ENCODE peak calls at places on chromosomes 2 and 18, in nine cellular contexts. A, T, J, P, F, V, Q, H and G are unnamed samples.
A peak's percentile ranks its signal among the peaks of the same experiment; 100 is the strongest.

GRCh38 chr2:31413876-31414550 is 529 bp downstream of the XDH start:
- DNase-seq in A (no peak), T (no peak), J (no peak), P (no peak), F (no peak), V (no peak), Q (no peak), H (peak; percentile 36), G (no peak)

GRCh38 chr2:45728458-45728942 is 77.0 kb downstream of the PRKCE start:
- DNase-seq in A (no peak), T (no peak), J (no peak), P (no peak), F (no peak), V (no peak), Q (no peak), H (no peak), G (no peak)

GRCh38 chr2:218984239-218985020 is 554 bp downstream of the FEV start:
- DNase-seq in A (no peak), T (no peak), J (no peak), P (no peak), F (peak; percentile 51), V (no peak), Q (peak; percentile 78), H (no peak), G (no peak)

GRCh38 chr2:46923011-46923669 is 7.5 kb upstream of the MCFD2 start:
- DNase-seq in A (no peak), T (no peak), J (peak; percentile 37), P (no peak), F (no peak), V (no peak), Q (no peak), H (peak; percentile 53), G (no peak)

GRCh38 chr2:136344339-136344738 is 226.4 kb upstream of the CXCR4 start:
- DNase-seq in A (no peak), T (no peak), J (no peak), P (no peak), F (no peak), V (no peak), Q (no peak), H (no peak), G (no peak)

GRCh38 chr2:72439892-72440291 is 292.2 kb upstream of the CYP26B1 start:
- DNase-seq in A (no peak), T (no peak), J (no peak), P (no peak), F (no peak), V (no peak), Q (no peak), H (no peak), G (no peak)

GRCh38 chr2:62306751-62307468 is 111.0 kb downstream of the B3GNT2 start:
- DNase-seq in A (no peak), T (peak; percentile 37), J (no peak), P (peak; percentile 48), F (no peak), V (no peak), Q (no peak), H (no peak), G (no peak)

GRCh38 chr2:162037028-162037795 is 36.8 kb downstream of the DPP4 start:
- DNase-seq in A (no peak), T (no peak), J (no peak), P (no peak), F (no peak), V (no peak), Q (no peak), H (no peak), G (no peak)

GRCh38 chr2:235597081-235597615 is 103.3 kb downstream of the AGAP1 start:
- DNase-seq in A (no peak), T (no peak), J (no peak), P (no peak), F (no peak), V (no peak), Q (no peak), H (no peak), G (no peak)

GRCh38 chr2:64945973-64946736 is 43.0 kb upstream of the SLC1A4 start:
- DNase-seq in A (peak; percentile 10), T (no peak), J (no peak), P (no peak), F (no peak), V (no peak), Q (peak; percentile 20), H (no peak), G (no peak)

GRCh38 chr2:214311031-214311533 is 99.8 kb upstream of the VWC2L start:
- DNase-seq in A (no peak), T (no peak), J (no peak), P (no peak), F (no peak), V (no peak), Q (no peak), H (peak; percentile 7), G (no peak)

GRCh38 chr2:240387669-240388358 is 47.6 kb upstream of the GPC1 start:
- DNase-seq in A (no peak), T (peak; percentile 96), J (no peak), P (peak; percentile 65), F (peak; percentile 81), V (peak; percentile 67), Q (peak; percentile 74), H (peak; percentile 96), G (peak; percentile 87)

GRCh38 chr18:63410792-63411191 is 11.5 kb downstream of the VPS4B start:
- DNase-seq in A (no peak), T (no peak), J (no peak), P (no peak), F (no peak), V (no peak), Q (no peak), H (no peak), G (peak; percentile 19)

GRCh38 chr2:75833386-75833785 is 122.7 kb upstream of the GCFC2 start:
- DNase-seq in A (no peak), T (no peak), J (no peak), P (no peak), F (no peak), V (no peak), Q (no peak), H (no peak), G (no peak)

GRCh38 chr2:186780701-186781316 is 68.2 kb downstream of the ZSWIM2 start:
- DNase-seq in A (no peak), T (peak; percentile 7), J (no peak), P (peak; percentile 48), F (no peak), V (no peak), Q (no peak), H (peak; percentile 63), G (no peak)

GRCh38 chr2:239600650-239601049 is 199.8 kb upstream of the HDAC4 start:
- DNase-seq in A (no peak), T (no peak), J (peak; percentile 40), P (no peak), F (peak; percentile 28), V (no peak), Q (peak; percentile 41), H (no peak), G (no peak)

GRCh38 chr2:27175330-27175729 is 26.5 kb downstream of the TCF23 start:
- DNase-seq in A (no peak), T (no peak), J (no peak), P (no peak), F (no peak), V (peak; percentile 69), Q (no peak), H (no peak), G (no peak)

GRCh38 chr2:31475692-31476091 is 61.1 kb upstream of the XDH start:
- DNase-seq in A (no peak), T (no peak), J (no peak), P (no peak), F (no peak), V (no peak), Q (no peak), H (no peak), G (no peak)

DNA sequence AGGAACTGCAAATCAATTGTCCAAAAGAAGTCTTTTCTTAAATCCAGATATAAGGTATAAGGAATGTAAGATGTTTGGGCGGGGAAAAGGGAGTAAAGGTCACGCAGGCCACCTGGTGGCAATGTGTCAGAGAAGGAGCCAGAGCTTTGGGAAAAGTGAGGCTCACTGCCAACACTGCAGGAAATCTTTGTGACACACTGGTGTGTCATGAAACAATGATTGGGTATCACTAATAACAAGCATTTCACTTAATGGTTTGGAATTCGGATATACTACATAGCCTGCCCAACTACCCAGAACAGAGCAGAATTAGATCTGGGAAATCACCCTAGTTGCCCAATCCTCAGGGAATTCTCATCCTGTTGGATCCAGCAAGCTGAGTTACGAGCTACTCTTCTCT is 61.0 kb downstream of the RBMS1 start:
- DNase-seq in A (no peak), T (peak; percentile 13), J (no peak), P (peak; percentile 67), F (no peak), V (no peak), Q (no peak), H (peak; percentile 35), G (peak; percentile 44)
- TF ChIP-seq POLR2A in A (no peak), T (no peak), J (no peak), P (no peak), F (no peak), V (no peak), Q (no peak), H (no peak), G (no peak)

GRCh38 chr2:234378440-234378839 is 118.4 kb downstream of the ARL4C start:
- DNase-seq in A (no peak), T (no peak), J (no peak), P (no peak), F (no peak), V (no peak), Q (no peak), H (no peak), G (no peak)
- TF ChIP-seq POLR2A in A (no peak), T (no peak), J (no peak), P (no peak), F (no peak), V (no peak), Q (no peak), H (no peak), G (no peak)

GRCh38 chr2:55235724-55236538 is 3.4 kb downstream of the RPS27A start:
- DNase-seq in A (no peak), T (no peak), J (no peak), P (no peak), F (no peak), V (no peak), Q (no peak), H (no peak), G (no peak)

GRCh38 chr2:55239656-55240222 is 7.3 kb downstream of the RPS27A start:
- DNase-seq in A (no peak), T (no peak), J (no peak), P (no peak), F (no peak), V (no peak), Q (no peak), H (no peak), G (no peak)

GRCh38 chr2:55233658-55233940 is 1.1 kb downstream of the RPS27A start:
- DNase-seq in A (no peak), T (no peak), J (no peak), P (no peak), F (no peak), V (no peak), Q (no peak), H (no peak), G (no peak)

GRCh38 chr2:55232863-55233657 is 572 bp downstream of the RPS27A start:
- DNase-seq in A (no peak), T (peak; percentile 59), J (no peak), P (no peak), F (peak; percentile 75), V (peak; percentile 39), Q (peak; percentile 88), H (peak; percentile 19), G (no peak)

GRCh38 chr2:55236992-55237543 is 4.6 kb downstream of the RPS27A start:
- DNase-seq in A (no peak), T (no peak), J (no peak), P (no peak), F (no peak), V (no peak), Q (no peak), H (no peak), G (no peak)
- TF ChIP-seq POLR2A in A (no peak), T (no peak), J (no peak), P (no peak), F (no peak), V (no peak), Q (no peak), H (no peak), G (no peak)

GRCh38 chr2:54559593-54560145 is 103.5 kb downstream of the SPTBN1 start:
- DNase-seq in A (no peak), T (peak; percentile 50), J (peak; percentile 92), P (no peak), F (peak; percentile 82), V (peak; percentile 37), Q (peak; percentile 41), H (peak; percentile 65), G (peak; percentile 71)
- TF ChIP-seq POLR2A in A (peak; percentile 34), T (peak; percentile 57), J (peak; percentile 60), P (no peak), F (peak; percentile 18), V (no peak), Q (peak; percentile 65), H (no peak), G (no peak)